ENCODE peak calls at places on chromosome 19, in five cellular contexts. One of them, this sample, is unnamed.

GRCh38 chr19:57632987-57633831 is at the start of gene ZNF211:
- DNase-seq in endothelial cell: peak; percentile 88
- DNase-seq in mesothelial cell of epicardium: peak; percentile 91
- DNase-seq in HFFc6: peak; percentile 88
- DNase-seq in CD8-positive, alpha-beta T cell: peak; percentile 70
- DNase-seq in this sample: peak; percentile 78

GRCh38 chr19:48746738-48747575 is at the start of gene IZUMO1:
- DNase-seq in endothelial cell: peak; percentile 80
- DNase-seq in CD8-positive, alpha-beta T cell: no peak
- DNase-seq in HFFc6: peak; percentile 79
- DNase-seq in mesothelial cell of epicardium: peak; percentile 86
- DNase-seq in this sample: peak; percentile 97

GRCh38 chr19:4473011-4473410 is 914 bp downstream of the HDGFL2 start:
- DNase-seq in HFFc6: no peak
- DNase-seq in mesothelial cell of epicardium: no peak
- DNase-seq in endothelial cell: no peak
- DNase-seq in CD8-positive, alpha-beta T cell: no peak
- DNase-seq in this sample: no peak

GRCh38 chr19:32017341-32017948 is 328.0 kb upstream of the ZNF507 start:
- DNase-seq in HFFc6: no peak
- DNase-seq in CD8-positive, alpha-beta T cell: no peak
- DNase-seq in mesothelial cell of epicardium: no peak
- DNase-seq in endothelial cell: no peak
- DNase-seq in this sample: no peak

GRCh38 chr19:53123400-53123799 is 9.3 kb downstream of the ZNF415 start:
- DNase-seq in endothelial cell: no peak
- DNase-seq in CD8-positive, alpha-beta T cell: no peak
- DNase-seq in HFFc6: no peak
- DNase-seq in mesothelial cell of epicardium: no peak
- DNase-seq in this sample: no peak

GRCh38 chr19:36686365-36687213 is 823 bp upstream of the ZNF567 start:
- DNase-seq in HFFc6: no peak
- DNase-seq in CD8-positive, alpha-beta T cell: no peak
- DNase-seq in endothelial cell: no peak
- DNase-seq in mesothelial cell of epicardium: no peak
- DNase-seq in this sample: no peak

GRCh38 chr19:10104665-10105221 is 1.4 kb upstream of the PPAN start:
- DNase-seq in HFFc6: no peak
- DNase-seq in CD8-positive, alpha-beta T cell: peak; percentile 67
- DNase-seq in mesothelial cell of epicardium: no peak
- DNase-seq in endothelial cell: no peak
- DNase-seq in this sample: peak; percentile 6

GRCh38 chr19:56875717-56876116 is 35.2 kb upstream of the PEG3 start:
- DNase-seq in endothelial cell: no peak
- DNase-seq in CD8-positive, alpha-beta T cell: no peak
- DNase-seq in mesothelial cell of epicardium: no peak
- DNase-seq in HFFc6: no peak
- DNase-seq in this sample: no peak

GRCh38 chr19:16066611-16067104 is 9.6 kb upstream of the TPM4 start:
- DNase-seq in mesothelial cell of epicardium: no peak
- DNase-seq in CD8-positive, alpha-beta T cell: no peak
- DNase-seq in endothelial cell: no peak
- DNase-seq in HFFc6: peak; percentile 25
- DNase-seq in this sample: peak; percentile 51

GRCh38 chr19:16025108-16026101 is 50.9 kb upstream of the TPM4 start:
- DNase-seq in CD8-positive, alpha-beta T cell: no peak
- DNase-seq in mesothelial cell of epicardium: no peak
- DNase-seq in HFFc6: peak; percentile 81
- DNase-seq in endothelial cell: peak; percentile 15
- DNase-seq in this sample: no peak

GRCh38 chr19:17327654-17328516 is 6.8 kb downstream of the ANO8 start:
- DNase-seq in CD8-positive, alpha-beta T cell: no peak
- DNase-seq in HFFc6: no peak
- DNase-seq in mesothelial cell of epicardium: peak; percentile 85
- DNase-seq in endothelial cell: peak; percentile 84
- DNase-seq in this sample: no peak

GRCh38 chr19:7099597-7099921 is 30.1 kb downstream of the ZNF557 start:
- DNase-seq in mesothelial cell of epicardium: peak; percentile 82
- DNase-seq in endothelial cell: no peak
- DNase-seq in HFFc6: no peak
- DNase-seq in CD8-positive, alpha-beta T cell: no peak
- DNase-seq in this sample: no peak

GRCh38 chr19:10662384-10663251 is 8.5 kb downstream of the ILF3 start:
- DNase-seq in mesothelial cell of epicardium: no peak
- DNase-seq in CD8-positive, alpha-beta T cell: no peak
- DNase-seq in HFFc6: no peak
- DNase-seq in endothelial cell: no peak
- DNase-seq in this sample: no peak

GRCh38 chr19:40266912-40267600 is 18.1 kb downstream of the AKT2 start:
- DNase-seq in CD8-positive, alpha-beta T cell: no peak
- DNase-seq in mesothelial cell of epicardium: no peak
- DNase-seq in endothelial cell: no peak
- DNase-seq in HFFc6: no peak
- DNase-seq in this sample: no peak

GRCh38 chr19:53254451-53255341 is at the start of gene ZNF677:
- DNase-seq in mesothelial cell of epicardium: peak; percentile 61
- DNase-seq in CD8-positive, alpha-beta T cell: peak; percentile 65
- DNase-seq in endothelial cell: peak; percentile 83
- DNase-seq in HFFc6: peak; percentile 65
- DNase-seq in this sample: peak; percentile 54

GRCh38 chr19:35509018-35509652 is 4.3 kb downstream of the DMKN start:
- DNase-seq in mesothelial cell of epicardium: no peak
- DNase-seq in CD8-positive, alpha-beta T cell: no peak
- DNase-seq in HFFc6: no peak
- DNase-seq in endothelial cell: peak; percentile 23
- DNase-seq in this sample: no peak

GRCh38 chr19:5966215-5966614 is 11.7 kb downstream of the RANBP3 start:
- DNase-seq in CD8-positive, alpha-beta T cell: no peak
- DNase-seq in endothelial cell: no peak
- DNase-seq in HFFc6: no peak
- DNase-seq in mesothelial cell of epicardium: no peak
- DNase-seq in this sample: no peak

GRCh38 chr19:6333439-6333838 is at the start of gene ACER1:
- DNase-seq in CD8-positive, alpha-beta T cell: no peak
- DNase-seq in HFFc6: no peak
- DNase-seq in mesothelial cell of epicardium: no peak
- DNase-seq in endothelial cell: no peak
- DNase-seq in this sample: no peak

GRCh38 chr19:37361994-37362393 is 8.9 kb upstream of the ZNF527 start:
- DNase-seq in mesothelial cell of epicardium: no peak
- DNase-seq in endothelial cell: no peak
- DNase-seq in HFFc6: peak; percentile 4
- DNase-seq in CD8-positive, alpha-beta T cell: no peak
- DNase-seq in this sample: no peak

GRCh38 chr19:36931684-36932083 is 15.6 kb downstream of the ZNF568 start:
- DNase-seq in CD8-positive, alpha-beta T cell: no peak
- DNase-seq in endothelial cell: no peak
- DNase-seq in HFFc6: no peak
- DNase-seq in mesothelial cell of epicardium: no peak
- DNase-seq in this sample: no peak

GRCh38 chr19:16096281-16096855 is 15.3 kb upstream of the RAB8A start:
- DNase-seq in mesothelial cell of epicardium: no peak
- DNase-seq in CD8-positive, alpha-beta T cell: no peak
- DNase-seq in HFFc6: no peak
- DNase-seq in endothelial cell: no peak
- DNase-seq in this sample: peak; percentile 57

GRCh38 chr19:2974342-2974932 is 2.9 kb upstream of the TLE6 start:
- DNase-seq in CD8-positive, alpha-beta T cell: no peak
- DNase-seq in endothelial cell: no peak
- DNase-seq in HFFc6: no peak
- DNase-seq in mesothelial cell of epicardium: no peak
- DNase-seq in this sample: no peak

GRCh38 chr19:48689438-48689837 is 6.3 kb upstream of the FUT2 start:
- DNase-seq in CD8-positive, alpha-beta T cell: no peak
- DNase-seq in HFFc6: no peak
- DNase-seq in mesothelial cell of epicardium: no peak
- DNase-seq in endothelial cell: no peak
- DNase-seq in this sample: no peak

GRCh38 chr19:31670931-31671330 is 321.7 kb upstream of the TSHZ3 start:
- DNase-seq in HFFc6: no peak
- DNase-seq in CD8-positive, alpha-beta T cell: no peak
- DNase-seq in endothelial cell: no peak
- DNase-seq in mesothelial cell of epicardium: no peak
- DNase-seq in this sample: no peak

GRCh38 chr19:35669974-35670373 is 3.7 kb downstream of the UPK1A start:
- DNase-seq in HFFc6: no peak
- DNase-seq in mesothelial cell of epicardium: no peak
- DNase-seq in endothelial cell: no peak
- DNase-seq in CD8-positive, alpha-beta T cell: no peak
- DNase-seq in this sample: no peak

GRCh38 chr19:8395621-8396082 is 5.5 kb downstream of the RAB11B start:
- DNase-seq in HFFc6: no peak
- DNase-seq in mesothelial cell of epicardium: no peak
- DNase-seq in CD8-positive, alpha-beta T cell: no peak
- DNase-seq in endothelial cell: no peak
- DNase-seq in this sample: no peak

GRCh38 chr19:8396185-8396562 is 6.0 kb downstream of the RAB11B start:
- DNase-seq in CD8-positive, alpha-beta T cell: no peak
- DNase-seq in endothelial cell: no peak
- DNase-seq in mesothelial cell of epicardium: no peak
- DNase-seq in HFFc6: no peak
- DNase-seq in this sample: no peak

GRCh38 chr19:8397746-8398721 is 7.9 kb downstream of the RAB11B start:
- DNase-seq in endothelial cell: no peak
- DNase-seq in CD8-positive, alpha-beta T cell: no peak
- DNase-seq in HFFc6: no peak
- DNase-seq in mesothelial cell of epicardium: no peak
- DNase-seq in this sample: no peak

GRCh38 chr19:8397291-8397690 is 7.1 kb downstream of the RAB11B start:
- DNase-seq in mesothelial cell of epicardium: peak; percentile 44
- DNase-seq in endothelial cell: no peak
- DNase-seq in HFFc6: no peak
- DNase-seq in CD8-positive, alpha-beta T cell: no peak
- DNase-seq in this sample: no peak

GRCh38 chr19:8396563-8397203 is 6.5 kb downstream of the RAB11B start:
- DNase-seq in CD8-positive, alpha-beta T cell: peak; percentile 55
- DNase-seq in endothelial cell: peak; percentile 78
- DNase-seq in mesothelial cell of epicardium: peak; percentile 68
- DNase-seq in HFFc6: peak; percentile 30
- DNase-seq in this sample: no peak
- TF ChIP-seq CTCF in CD8-positive, alpha-beta T cell: peak; percentile 60
- TF ChIP-seq CTCF in endothelial cell: peak; percentile 34
- TF ChIP-seq CTCF in mesothelial cell of epicardium: no peak
- TF ChIP-seq CTCF in HFFc6: peak; percentile 76
- TF ChIP-seq CTCF in this sample: peak; percentile 43

GRCh38 chr19:1384478-1385110 is 887 bp downstream of the NDUFS7 start:
- DNase-seq in CD8-positive, alpha-beta T cell: no peak
- DNase-seq in mesothelial cell of epicardium: no peak
- DNase-seq in endothelial cell: no peak
- DNase-seq in HFFc6: no peak
- DNase-seq in this sample: no peak

GRCh38 chr19:1382250-1382649 is 1.5 kb upstream of the NDUFS7 start:
- DNase-seq in mesothelial cell of epicardium: no peak
- DNase-seq in CD8-positive, alpha-beta T cell: no peak
- DNase-seq in HFFc6: no peak
- DNase-seq in endothelial cell: no peak
- DNase-seq in this sample: no peak

GRCh38 chr19:1383014-1383310 is 745 bp upstream of the NDUFS7 start:
- DNase-seq in CD8-positive, alpha-beta T cell: no peak
- DNase-seq in endothelial cell: no peak
- DNase-seq in mesothelial cell of epicardium: no peak
- DNase-seq in HFFc6: no peak
- DNase-seq in this sample: no peak

GRCh38 chr19:1384085-1384462 is 367 bp downstream of the NDUFS7 start:
- DNase-seq in endothelial cell: no peak
- DNase-seq in HFFc6: no peak
- DNase-seq in CD8-positive, alpha-beta T cell: no peak
- DNase-seq in mesothelial cell of epicardium: no peak
- DNase-seq in this sample: no peak

GRCh38 chr19:1383311-1384084 is at the start of gene NDUFS7:
- DNase-seq in CD8-positive, alpha-beta T cell: peak; percentile 93
- DNase-seq in mesothelial cell of epicardium: peak; percentile 100
- DNase-seq in endothelial cell: peak; percentile 92
- DNase-seq in HFFc6: peak; percentile 89
- DNase-seq in this sample: peak; percentile 58
- TF ChIP-seq CTCF in CD8-positive, alpha-beta T cell: no peak
- TF ChIP-seq CTCF in mesothelial cell of epicardium: no peak
- TF ChIP-seq CTCF in endothelial cell: no peak
- TF ChIP-seq CTCF in HFFc6: no peak
- TF ChIP-seq CTCF in this sample: peak; percentile 3

DNA sequence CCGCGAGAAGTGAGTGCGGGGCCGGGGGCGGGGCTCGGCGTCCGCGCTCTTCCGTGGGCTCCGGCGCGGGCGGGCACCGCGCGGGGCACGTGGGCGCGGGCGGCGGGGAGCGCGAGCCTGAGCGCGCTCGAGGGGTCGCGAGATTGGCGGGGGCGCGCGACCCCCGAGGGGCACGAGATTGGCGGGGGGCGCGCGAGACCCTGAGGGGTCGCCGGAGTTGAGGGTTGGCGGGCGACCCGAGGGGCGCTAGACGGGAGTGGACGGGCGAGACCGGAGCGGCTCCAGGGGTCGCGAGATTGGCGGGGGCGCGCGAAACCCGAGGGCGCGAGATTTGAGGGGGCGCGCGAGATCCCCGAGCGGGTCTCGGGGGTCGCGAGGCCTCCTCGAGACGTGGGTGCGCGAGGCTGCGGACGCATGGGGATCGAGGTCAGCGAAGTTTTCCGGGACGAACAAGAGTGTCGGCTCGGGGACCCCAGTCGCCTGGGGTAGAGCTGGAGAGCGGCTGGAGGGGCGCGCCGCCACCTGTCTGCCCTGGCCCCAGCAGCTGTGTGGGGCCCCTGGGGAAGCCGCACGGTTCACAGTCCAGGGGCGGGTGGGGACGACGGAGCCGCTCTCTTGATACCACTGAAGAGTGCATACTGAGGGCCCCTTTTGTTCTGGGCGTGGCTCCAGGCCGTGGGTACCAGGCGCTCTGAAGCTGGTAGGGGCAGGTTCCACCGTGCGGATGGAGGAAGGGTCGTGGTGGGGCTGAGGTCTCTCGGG is 682 bp downstream of the SSBP4 start:
- DNase-seq in mesothelial cell of epicardium: no peak
- DNase-seq in CD8-positive, alpha-beta T cell: no peak
- DNase-seq in HFFc6: no peak
- DNase-seq in endothelial cell: no peak
- DNase-seq in this sample: peak; percentile 53
- TF ChIP-seq CTCF in mesothelial cell of epicardium: no peak
- TF ChIP-seq CTCF in CD8-positive, alpha-beta T cell: no peak
- TF ChIP-seq CTCF in HFFc6: no peak
- TF ChIP-seq CTCF in endothelial cell: no peak
- TF ChIP-seq CTCF in this sample: no peak

DNA sequence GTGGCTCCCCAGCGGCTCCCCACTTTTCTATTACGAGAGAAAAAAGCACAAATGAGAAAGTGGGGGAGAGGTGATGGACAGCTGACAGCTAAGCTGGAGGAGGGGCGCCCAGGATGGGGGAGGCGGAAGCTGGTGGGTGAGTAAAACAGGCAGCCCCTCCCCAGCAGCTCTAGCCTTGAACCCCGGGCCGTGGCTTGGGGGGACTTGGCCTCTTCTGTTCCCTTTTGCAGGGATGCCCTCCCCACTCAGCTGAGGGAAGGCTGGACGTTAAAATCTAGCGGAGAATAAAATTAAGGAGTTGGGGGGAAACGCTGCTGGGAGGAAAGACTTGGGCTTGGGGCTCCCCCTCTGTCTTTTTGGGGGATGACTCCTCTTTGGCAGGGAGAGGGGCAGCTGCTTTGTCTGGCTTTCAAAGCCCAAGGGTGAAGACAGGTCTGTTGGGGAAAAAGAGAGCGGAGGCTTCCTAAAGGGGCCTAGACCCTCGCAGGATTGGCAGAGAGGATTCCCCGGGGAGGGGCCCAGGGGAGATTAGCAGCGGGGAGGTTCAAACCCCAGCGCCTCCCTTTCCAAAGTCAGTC is 1.4 kb upstream of the SAMD1 start:
- DNase-seq in mesothelial cell of epicardium: no peak
- DNase-seq in CD8-positive, alpha-beta T cell: no peak
- DNase-seq in endothelial cell: no peak
- DNase-seq in HFFc6: no peak
- DNase-seq in this sample: no peak
- TF ChIP-seq CTCF in mesothelial cell of epicardium: no peak
- TF ChIP-seq CTCF in CD8-positive, alpha-beta T cell: no peak
- TF ChIP-seq CTCF in endothelial cell: no peak
- TF ChIP-seq CTCF in HFFc6: no peak
- TF ChIP-seq CTCF in this sample: no peak

This sample was measured in D721Med.